ENCODE peak calls at places on chromosomes 3 and 15, in four cellular contexts. I is GM23248, C is IMR-90, A is mesendoderm. M is an unnamed sample.

GRCh38 chr3:100103558-100104441 is 10.5 kb downstream of the FILIP1L start:
- DNase-seq in A (no peak), I (peak; percentile 26), C (peak; percentile 93), M (no peak)

GRCh38 chr15:23686466-23687142 is 501 bp downstream of the NDN start:
- DNase-seq in I (peak; percentile 45), C (peak; percentile 4), A (peak; percentile 21), M (peak; percentile 18)

GRCh38 chr3:61358364-61358763 is 107.1 kb upstream of the FHIT start:
- DNase-seq in A (no peak), I (no peak), C (no peak), M (peak; percentile 60)

GRCh38 chr15:50876989-50877360 is 31.5 kb upstream of the AP4E1 start:
- DNase-seq in C (peak; percentile 93), I (peak; percentile 87), A (peak; percentile 96), M (peak; percentile 92)

GRCh38 chr3:12158387-12159226 is at the start of gene TIMP4:
- DNase-seq in I (peak; percentile 68), A (peak; percentile 83), C (peak; percentile 28), M (peak; percentile 75)

GRCh38 chr3:71421820-71422566 is 161.5 kb downstream of the FOXP1 start:
- DNase-seq in A (no peak), I (no peak), C (no peak), M (no peak)

GRCh38 chr15:31396881-31397560 is 70.4 kb downstream of the KLF13 start:
- DNase-seq in I (peak; percentile 92), C (peak; percentile 26), A (peak; percentile 98), M (peak; percentile 97)

GRCh38 chr15:29676961-29677402 is 145.3 kb downstream of the TJP1 start:
- DNase-seq in A (no peak), C (peak; percentile 62), I (peak; percentile 49), M (no peak)

GRCh38 chr3:132348531-132348930 is 31.3 kb downstream of the ACP3 start:
- DNase-seq in A (no peak), I (no peak), C (no peak), M (no peak)

GRCh38 chr3:181358060-181358459 is 353.7 kb upstream of the SOX2 start:
- DNase-seq in C (no peak), I (no peak), A (peak; percentile 20), M (no peak)

GRCh38 chr3:170560296-170560695 is 25.6 kb downstream of the SLC7A14 start:
- DNase-seq in C (no peak), A (no peak), I (no peak), M (no peak)

GRCh38 chr15:96362759-96363678 is 32.5 kb downstream of the NR2F2 start:
- DNase-seq in C (no peak), I (no peak), A (peak; percentile 73), M (no peak)

GRCh38 chr3:27888562-27888961 is 166.4 kb upstream of the EOMES start:
- DNase-seq in I (peak; percentile 3), C (peak; percentile 0), A (peak; percentile 83), M (no peak)

GRCh38 chr3:152349397-152349796 is 80.7 kb downstream of the MBNL1 start:
- DNase-seq in I (peak; percentile 68), C (peak; percentile 36), A (no peak), M (no peak)

GRCh38 chr15:77753238-77753873 is 120.6 kb upstream of the LINGO1 start:
- DNase-seq in A (peak; percentile 69), C (peak; percentile 5), I (peak; percentile 45), M (no peak)

GRCh38 chr3:138573138-138573537 is 20.9 kb downstream of the CEP70 start:
- DNase-seq in C (no peak), A (no peak), I (no peak), M (no peak)

GRCh38 chr3:149009732-149010131 is 18.4 kb downstream of the GYG1 start:
- DNase-seq in C (peak; percentile 69), A (no peak), I (no peak), M (no peak)

GRCh38 chr3:184290331-184290730 is 8.7 kb upstream of the PSMD2 start:
- DNase-seq in I (no peak), C (no peak), A (no peak), M (no peak)

GRCh38 chr15:44368367-44368766 is 59.1 kb upstream of the CTDSPL2 start:
- DNase-seq in A (no peak), C (no peak), I (no peak), M (no peak)

GRCh38 chr15:96336045-96336642 is 5.6 kb downstream of the NR2F2 start:
- DNase-seq in A (no peak), C (no peak), I (no peak), M (peak; percentile 33)

GRCh38 chr15:53256043-53256442 is 465.9 kb upstream of the ONECUT1 start:
- DNase-seq in A (no peak), C (no peak), I (no peak), M (no peak)

GRCh38 chr15:71572452-71573053 is 237.8 kb upstream of the NR2E3 start:
- DNase-seq in A (peak; percentile 89), C (no peak), I (peak; percentile 28), M (no peak)

GRCh38 chr3:61913657-61914056 is 352.3 kb downstream of the PTPRG start:
- DNase-seq in I (no peak), C (no peak), A (no peak), M (no peak)

GRCh38 chr15:100873029-100873677 is 6.5 kb upstream of the ALDH1A3 start:
- DNase-seq in A (peak; percentile 82), I (peak; percentile 90), C (peak; percentile 87), M (peak; percentile 79)

GRCh38 chr15:60520825-60521368 is 42.0 kb upstream of the ICE2 start:
- DNase-seq in C (peak; percentile 77), I (peak; percentile 66), A (peak; percentile 83), M (peak; percentile 78)

DNA sequence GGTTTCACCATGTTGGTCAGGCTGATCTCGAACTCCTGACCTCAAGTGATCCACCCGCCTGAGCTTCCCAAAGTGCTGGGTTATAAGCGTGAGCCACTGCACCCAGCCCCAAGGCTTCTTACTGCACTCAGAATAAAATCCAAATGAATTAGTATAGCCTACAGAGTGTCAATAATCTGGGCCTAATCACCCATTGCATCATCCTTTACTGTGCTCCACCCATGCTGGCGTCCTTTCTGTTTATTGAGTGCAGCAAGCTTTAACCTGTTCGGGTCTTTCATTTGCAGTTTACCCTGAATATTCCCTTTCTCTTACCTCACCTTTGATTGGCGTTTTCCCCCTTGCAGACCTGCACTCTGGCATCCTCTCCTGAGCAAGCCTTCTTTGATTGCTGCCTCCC is 77.8 kb downstream of the CEP63 start:
- DNase-seq in A (no peak), I (no peak), C (no peak), M (peak; percentile 34)
- H3K27ac ChIP-seq in A (no peak overlapping the region), I (no peak overlapping the region), C (no peak overlapping the region), M (no peak overlapping the region)

GRCh38 chr3:53044371-53045106 is 1.3 kb downstream of the SFMBT1 start:
- DNase-seq in C (peak; percentile 40), I (peak; percentile 66), A (peak; percentile 34), M (peak; percentile 51)

GRCh38 chr3:53046171-53047170 is 598 bp upstream of the SFMBT1 start:
- DNase-seq in C (peak; percentile 11), A (peak; percentile 82), I (peak; percentile 58), M (peak; percentile 69)

GRCh38 chr3:53043738-53044137 is 2.1 kb downstream of the SFMBT1 start:
- DNase-seq in A (no peak), I (no peak), C (no peak), M (no peak)

GRCh38 chr3:53045784-53046170 is at the start of gene SFMBT1:
- DNase-seq in A (peak; percentile 57), I (peak; percentile 75), C (peak; percentile 49), M (peak; percentile 69)

GRCh38 chr3:53045107-53045783 is 628 bp downstream of the SFMBT1 start:
- DNase-seq in A (peak; percentile 28), C (peak; percentile 43), I (peak; percentile 73), M (peak; percentile 48)
- H3K9ac ChIP-seq in A (peak overlapping the region; percentile 73), C (peak overlapping the region; percentile 83), I (peak overlapping the region; percentile 71), M (peak overlapping the region; percentile 75)

GRCh38 chr3:45741742-45742141 is 52.5 kb downstream of the SACM1L start:
- DNase-seq in A (no peak), C (no peak), I (no peak), M (no peak)

GRCh38 chr3:45741247-45741646 is 52.1 kb downstream of the SACM1L start:
- DNase-seq in A (no peak), I (no peak), C (no peak), M (no peak)

GRCh38 chr3:45739944-45740343 is 50.7 kb downstream of the SACM1L start:
- DNase-seq in C (no peak), I (no peak), A (peak; percentile 27), M (no peak)

GRCh38 chr3:45736707-45737106 is 47.5 kb downstream of the SACM1L start:
- DNase-seq in A (no peak), I (no peak), C (no peak), M (no peak)

GRCh38 chr3:45737222-45737621 is 48.0 kb downstream of the SACM1L start:
- DNase-seq in A (no peak), C (no peak), I (no peak), M (no peak)
- H3K27ac ChIP-seq in A (no peak overlapping the region), C (no peak overlapping the region), I (no peak overlapping the region), M (no peak overlapping the region)

DNA sequence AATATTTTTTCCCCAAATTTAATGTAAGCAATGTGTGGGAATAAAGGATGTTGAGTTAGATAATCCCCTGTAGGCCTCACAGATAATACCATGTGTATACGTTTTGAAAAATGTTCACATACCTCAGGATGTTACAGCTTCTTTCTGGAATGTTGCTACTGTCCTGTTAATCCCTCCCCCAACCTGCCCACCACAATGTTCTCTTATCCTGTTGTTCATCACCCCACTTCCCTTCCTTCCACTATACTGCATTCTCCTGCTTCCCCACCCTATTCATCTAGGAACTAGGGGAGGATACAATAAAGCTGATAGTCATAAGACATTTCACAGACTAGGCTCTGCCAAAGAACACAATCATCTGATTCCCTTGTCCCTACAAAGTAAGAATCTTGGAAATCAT is 92.1 kb downstream of the IGF2BP2 start:
- DNase-seq in I (peak; percentile 85), A (peak; percentile 85), C (peak; percentile 90), M (no peak)
- H3K9ac ChIP-seq in I (peak overlapping the region; percentile 57), A (peak overlapping the region; percentile 12), C (no peak overlapping the region), M (no peak overlapping the region)

GRCh38 chr3:63861306-63861705 is 2.3 kb downstream of the THOC7 start:
- DNase-seq in A (peak; percentile 72), C (no peak), I (no peak), M (no peak)
- H3K27ac ChIP-seq in A (no peak overlapping the region), C (no peak overlapping the region), I (no peak overlapping the region), M (no peak overlapping the region)

DNA sequence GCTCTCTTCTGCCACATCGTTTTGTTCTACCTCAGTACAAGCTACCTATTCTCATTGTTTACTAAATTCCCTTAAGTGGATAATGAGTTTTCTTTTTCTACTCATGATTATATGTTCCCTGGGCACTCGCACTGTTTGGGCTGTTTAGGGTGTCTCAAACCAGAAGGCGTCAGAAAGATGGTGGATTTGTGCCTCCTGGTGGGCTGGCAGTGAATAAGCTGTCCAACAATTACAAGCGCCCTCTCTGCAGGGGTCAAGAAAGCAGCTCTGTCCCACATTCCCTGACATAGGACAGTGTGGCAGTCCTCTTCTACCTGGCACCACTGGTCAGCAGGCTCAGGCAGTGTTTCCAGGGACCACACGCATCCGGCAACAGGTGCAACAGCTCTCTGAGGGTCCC is 173.4 kb upstream of the PPP2R3A start:
- DNase-seq in I (no peak), C (no peak), A (peak; percentile 29), M (no peak)
- H3K9ac ChIP-seq in I (no peak overlapping the region), C (no peak overlapping the region), A (no peak overlapping the region), M (no peak overlapping the region)